ENCODE peak calls at places on chromosomes 5 and 9, in six cellular contexts. Z is left ventricle myocardium inferior, I is GM12892, X is T-helper 9 cell, T is GM04504, J is GDM1. W is an unnamed sample.

GRCh38 chr5:172854451-172854871 is 20.4 kb downstream of the ERGIC1 start:
- DNase-seq in I (no peak), X (no peak), T (no peak), J (no peak), Z (peak), W (peak)

GRCh38 chr5:72817076-72817476 is 615 bp downstream of the TNPO1 start:
- DNase-seq in Z (peak), T (no peak), I (peak), J (no peak), X (peak), W (no peak)

GRCh38 chr9:16771352-16771751 is 99.1 kb downstream of the BNC2 start:
- DNase-seq in Z (no peak), T (no peak), X (no peak), I (no peak), J (no peak), W (no peak)

GRCh38 chr9:85960688-85961093 is 19.7 kb downstream of the NAA35 start:
- DNase-seq in X (no peak), T (no peak), I (no peak), J (no peak), Z (no peak), W (no peak)

GRCh38 chr5:174668349-174668748 is 56.0 kb upstream of the MSX2 start:
- DNase-seq in Z (no peak), I (no peak), T (no peak), X (no peak), J (no peak), W (no peak)

GRCh38 chr5:65874241-65874640 is 52.1 kb upstream of the ERBIN start:
- DNase-seq in I (no peak), Z (no peak), T (no peak), X (no peak), J (no peak), W (no peak)

GRCh38 chr9:126106404-126106803 is 220.2 kb upstream of the MVB12B start:
- DNase-seq in I (no peak), T (no peak), J (no peak), X (no peak), Z (no peak), W (no peak)

GRCh38 chr5:159099049-159099760 is 511 bp downstream of the EBF1 start:
- DNase-seq in Z (no peak), X (peak), I (no peak), T (no peak), J (peak), W (peak)

GRCh38 chr9:134604834-134605233 is 36.8 kb upstream of the COL5A1 start:
- DNase-seq in I (no peak), T (no peak), Z (no peak), X (no peak), J (no peak), W (no peak)

GRCh38 chr5:111935835-111936234 is 178.8 kb upstream of the NREP start:
- DNase-seq in X (no peak), Z (no peak), T (no peak), J (no peak), I (no peak), W (no peak)

GRCh38 chr9:115211413-115212204 is 93.7 kb upstream of the TNC start:
- DNase-seq in Z (no peak), J (no peak), X (no peak), I (no peak), T (no peak), W (no peak)

GRCh38 chr5:58294598-58295298 is 165.1 kb downstream of the PLK2 start:
- DNase-seq in X (no peak), I (no peak), J (peak), Z (no peak), T (no peak), W (no peak)

GRCh38 chr9:2597483-2597882 is 24.1 kb upstream of the VLDLR start:
- DNase-seq in T (peak), I (no peak), J (no peak), Z (no peak), X (no peak), W (no peak)

GRCh38 chr9:113326230-113326629 is 13.8 kb downstream of the WDR31 start:
- DNase-seq in J (no peak), X (no peak), T (no peak), I (no peak), Z (no peak), W (no peak)

GRCh38 chr5:96875805-96876291 is 452 bp upstream of the ERAP2 start:
- DNase-seq in X (no peak), J (no peak), Z (no peak), T (no peak), I (no peak), W (no peak)

GRCh38 chr9:131240047-131240921 is 36.0 kb downstream of the FAM78A start:
- DNase-seq in J (no peak), X (no peak), Z (no peak), T (no peak), I (no peak), W (no peak)

GRCh38 chr5:161546463-161547301 is at the start of gene GABRB2:
- DNase-seq in X (no peak), Z (peak), T (peak), I (peak), J (no peak), W (no peak)

GRCh38 chr5:192691-192969 is 1.3 kb downstream of the LRRC14B start:
- DNase-seq in I (no peak), X (no peak), T (no peak), J (no peak), Z (no peak), W (no peak)

GRCh38 chr5:114055318-114055788 is 306.5 kb upstream of the KCNN2 start:
- DNase-seq in Z (peak), T (no peak), I (no peak), J (no peak), X (no peak), W (no peak)

GRCh38 chr5:110105692-110106091 is 416.0 kb downstream of the MAN2A1 start:
- DNase-seq in J (no peak), T (peak), I (no peak), Z (no peak), X (no peak), W (no peak)

GRCh38 chr5:77167695-77168111 is 42.8 kb upstream of the PDE8B start:
- DNase-seq in X (no peak), Z (no peak), J (no peak), T (peak), I (no peak), W (no peak)

GRCh38 chr5:151026674-151027073 is 6.3 kb downstream of the GPX3 start:
- DNase-seq in X (no peak), J (no peak), T (no peak), I (no peak), Z (peak), W (no peak)

GRCh38 chr9:130276121-130276520 is 10.6 kb downstream of the HMCN2 start:
- DNase-seq in Z (no peak), I (no peak), T (peak), J (no peak), X (no peak), W (no peak)

GRCh38 chr5:80192507-80193241 is 63.2 kb downstream of the SERINC5 start:
- DNase-seq in J (no peak), T (no peak), I (no peak), Z (no peak), X (no peak), W (no peak)

GRCh38 chr9:112059145-112059979 is 115.7 kb downstream of the SUSD1 start:
- DNase-seq in I (no peak), T (peak), X (no peak), Z (no peak), J (no peak), W (no peak)

W was measured in CD8-positive, alpha-beta T cell.